ENCODE peak calls at places on chromosomes 13 and 19, in four cellular contexts. L is sigmoid colon, F is aorta, W is upper lobe of left lung. H is an unnamed sample. For H3K9me3, the result is how much of the 10 kb centered on the place peaks cover.

GRCh38 chr13:107284168-107284567 is 716.2 kb upstream of the ARGLU1 start:
- DNase-seq in L (no peak), F (no peak), W (no peak), H (no peak)

GRCh38 chr19:5993516-5994406 is 15.8 kb upstream of the RANBP3 start:
- DNase-seq in L (peak), F (no peak), W (peak), H (no peak)

GRCh38 chr19:6521718-6522646 is 8.8 kb upstream of the TNFSF9 start:
- DNase-seq in L (no peak), F (no peak), W (peak), H (peak)

GRCh38 chr13:40172149-40172591 is 494.3 kb downstream of the FOXO1 start:
- DNase-seq in L (no peak), F (no peak), W (peak), H (no peak)

GRCh38 chr13:97141564-97142005 is 80.5 kb upstream of the MBNL2 start:
- DNase-seq in L (peak), F (no peak), W (no peak), H (no peak)

GRCh38 chr13:82480415-82480814 is 1401.9 kb downstream of the SLITRK1 start:
- DNase-seq in L (no peak), F (no peak), W (no peak), H (no peak)

GRCh38 chr19:43847246-43847645 is 20.1 kb downstream of the ZNF283 start:
- DNase-seq in L (no peak), F (no peak), W (no peak), H (no peak)

GRCh38 chr19:31149306-31149975 is 199.8 kb downstream of the TSHZ3 start:
- DNase-seq in L (no peak), F (no peak), W (peak), H (no peak)

GRCh38 chr19:11832253-11832912 is 16.1 kb upstream of the ZNF439 start:
- DNase-seq in L (no peak), F (no peak), W (no peak), H (no peak)
- H3K9me3 ChIP-seq in L (under half), F (under half), W (under half), H (under half)

GRCh38 chr19:57934820-57935665 is at the start of gene ZNF418:
- DNase-seq in L (peak), F (peak), W (peak), H (no peak)
- H3K9me3 ChIP-seq in L (under half), F (under half), W (half or more), H (under half)

DNA sequence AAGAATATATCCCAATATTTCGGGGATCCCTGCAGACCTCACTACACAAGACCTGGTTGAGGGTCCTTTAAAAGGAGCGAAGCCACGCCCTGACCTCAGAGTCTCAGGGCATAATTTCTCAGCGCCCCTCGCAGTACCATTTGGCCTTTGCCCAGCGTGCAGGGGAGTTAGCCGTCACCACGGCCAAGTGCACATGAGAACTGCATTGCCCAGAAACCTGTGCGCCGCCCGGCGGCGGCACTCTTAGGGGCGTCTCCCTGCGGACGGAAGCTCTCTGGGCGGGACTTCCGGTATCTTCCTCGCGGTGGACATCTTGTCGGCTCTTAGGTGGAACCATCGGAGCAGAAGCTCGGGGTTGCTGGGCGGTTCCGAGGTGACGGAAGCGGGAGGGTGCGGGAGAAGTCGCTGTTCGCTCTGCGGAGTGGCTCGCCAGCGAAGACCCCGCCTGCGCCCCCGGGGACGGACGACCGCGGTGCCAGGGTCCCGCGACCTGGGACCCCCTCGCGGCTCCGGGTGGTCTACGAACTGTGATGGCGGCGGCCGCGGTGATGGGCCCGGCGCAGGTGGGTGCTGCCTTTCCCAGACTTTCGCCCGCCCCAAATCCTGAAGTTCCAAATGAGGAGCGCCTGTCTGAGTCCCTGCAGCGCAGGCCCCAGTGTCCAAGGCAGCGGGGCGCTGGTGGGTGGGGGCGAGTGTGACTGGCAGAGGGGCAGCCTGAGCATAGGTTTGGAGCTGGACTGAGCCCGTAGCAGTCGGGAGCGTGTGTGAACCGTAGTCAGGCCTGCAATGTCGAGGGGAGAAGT is at the start of gene ZNF134:
- DNase-seq in L (peak), F (peak), W (peak), H (peak)
- H3K9me3 ChIP-seq in L (under half), F (under half), W (under half), H (under half)

GRCh38 chr19:57709616-57710015 is 612 bp upstream of the ZNF154 start:
- DNase-seq in L (no peak), F (no peak), W (no peak), H (no peak)
- H3K9me3 ChIP-seq in L (under half), F (under half), W (half or more), H (under half)